ENCODE peak calls at places on chromosome 11, in five cellular contexts. One of them, this sample, is unnamed. For H3K9me3, the result is how much of the 10 kb centered on the place peaks cover.

GRCh38 chr11:1705121-1706052 is 8.4 kb downstream of the KRTAP5-6 start:
- DNase-seq in cardiac muscle cell: no peak
- DNase-seq in CD4-positive, alpha-beta memory T cell: no peak
- DNase-seq in lower lobe of right lung: no peak
- DNase-seq in CD8-positive, alpha-beta T cell: no peak
- DNase-seq in this sample: no peak

GRCh38 chr11:69819541-69820070 is 390 bp upstream of the FGF3 start:
- DNase-seq in lower lobe of right lung: no peak
- DNase-seq in CD4-positive, alpha-beta memory T cell: no peak
- DNase-seq in cardiac muscle cell: no peak
- DNase-seq in CD8-positive, alpha-beta T cell: no peak
- DNase-seq in this sample: no peak

GRCh38 chr11:117972589-117973445 is 13.4 kb upstream of the IL10RA start:
- DNase-seq in cardiac muscle cell: no peak
- DNase-seq in CD8-positive, alpha-beta T cell: no peak
- DNase-seq in CD4-positive, alpha-beta memory T cell: no peak
- DNase-seq in lower lobe of right lung: no peak
- DNase-seq in this sample: no peak

GRCh38 chr11:65776196-65776595 is 4.6 kb downstream of the AP5B1 start:
- DNase-seq in cardiac muscle cell: no peak
- DNase-seq in CD4-positive, alpha-beta memory T cell: no peak
- DNase-seq in CD8-positive, alpha-beta T cell: no peak
- DNase-seq in lower lobe of right lung: peak
- DNase-seq in this sample: no peak

GRCh38 chr11:72238040-72238450 is 5.9 kb downstream of the PHOX2A start:
- DNase-seq in cardiac muscle cell: peak
- DNase-seq in CD8-positive, alpha-beta T cell: peak
- DNase-seq in lower lobe of right lung: peak
- DNase-seq in CD4-positive, alpha-beta memory T cell: no peak
- DNase-seq in this sample: peak

GRCh38 chr11:87185228-87185627 is 147.5 kb downstream of the TMEM135 start:
- DNase-seq in cardiac muscle cell: no peak
- DNase-seq in CD8-positive, alpha-beta T cell: no peak
- DNase-seq in CD4-positive, alpha-beta memory T cell: no peak
- DNase-seq in lower lobe of right lung: no peak
- DNase-seq in this sample: no peak

GRCh38 chr11:107563702-107564101 is 1.8 kb downstream of the ALKBH8 start:
- DNase-seq in CD4-positive, alpha-beta memory T cell: peak
- DNase-seq in lower lobe of right lung: no peak
- DNase-seq in CD8-positive, alpha-beta T cell: peak
- DNase-seq in cardiac muscle cell: peak
- DNase-seq in this sample: no peak

GRCh38 chr11:35082322-35083180 is 56.4 kb upstream of the CD44 start:
- DNase-seq in CD4-positive, alpha-beta memory T cell: peak
- DNase-seq in CD8-positive, alpha-beta T cell: peak
- DNase-seq in cardiac muscle cell: peak
- DNase-seq in lower lobe of right lung: peak
- DNase-seq in this sample: peak

GRCh38 chr11:120714448-120714847 is 202.9 kb downstream of the GRIK4 start:
- DNase-seq in cardiac muscle cell: no peak
- DNase-seq in CD8-positive, alpha-beta T cell: no peak
- DNase-seq in CD4-positive, alpha-beta memory T cell: no peak
- DNase-seq in lower lobe of right lung: no peak
- DNase-seq in this sample: no peak

GRCh38 chr11:126083829-126084607 is 21.4 kb upstream of the CDON start:
- DNase-seq in cardiac muscle cell: peak
- DNase-seq in CD4-positive, alpha-beta memory T cell: peak
- DNase-seq in CD8-positive, alpha-beta T cell: peak
- DNase-seq in lower lobe of right lung: no peak
- DNase-seq in this sample: peak

GRCh38 chr11:17755891-17756290 is 21.3 kb downstream of the KCNC1 start:
- DNase-seq in CD4-positive, alpha-beta memory T cell: no peak
- DNase-seq in lower lobe of right lung: no peak
- DNase-seq in cardiac muscle cell: no peak
- DNase-seq in CD8-positive, alpha-beta T cell: no peak
- DNase-seq in this sample: no peak

GRCh38 chr11:114172871-114173444 is 113.4 kb downstream of the ZBTB16 start:
- DNase-seq in CD4-positive, alpha-beta memory T cell: no peak
- DNase-seq in lower lobe of right lung: no peak
- DNase-seq in CD8-positive, alpha-beta T cell: no peak
- DNase-seq in cardiac muscle cell: peak
- DNase-seq in this sample: no peak

GRCh38 chr11:3796796-3797328 is 492 bp downstream of the NUP98 start:
- DNase-seq in cardiac muscle cell: peak
- DNase-seq in lower lobe of right lung: no peak
- DNase-seq in CD8-positive, alpha-beta T cell: no peak
- DNase-seq in CD4-positive, alpha-beta memory T cell: no peak
- DNase-seq in this sample: no peak

DNA sequence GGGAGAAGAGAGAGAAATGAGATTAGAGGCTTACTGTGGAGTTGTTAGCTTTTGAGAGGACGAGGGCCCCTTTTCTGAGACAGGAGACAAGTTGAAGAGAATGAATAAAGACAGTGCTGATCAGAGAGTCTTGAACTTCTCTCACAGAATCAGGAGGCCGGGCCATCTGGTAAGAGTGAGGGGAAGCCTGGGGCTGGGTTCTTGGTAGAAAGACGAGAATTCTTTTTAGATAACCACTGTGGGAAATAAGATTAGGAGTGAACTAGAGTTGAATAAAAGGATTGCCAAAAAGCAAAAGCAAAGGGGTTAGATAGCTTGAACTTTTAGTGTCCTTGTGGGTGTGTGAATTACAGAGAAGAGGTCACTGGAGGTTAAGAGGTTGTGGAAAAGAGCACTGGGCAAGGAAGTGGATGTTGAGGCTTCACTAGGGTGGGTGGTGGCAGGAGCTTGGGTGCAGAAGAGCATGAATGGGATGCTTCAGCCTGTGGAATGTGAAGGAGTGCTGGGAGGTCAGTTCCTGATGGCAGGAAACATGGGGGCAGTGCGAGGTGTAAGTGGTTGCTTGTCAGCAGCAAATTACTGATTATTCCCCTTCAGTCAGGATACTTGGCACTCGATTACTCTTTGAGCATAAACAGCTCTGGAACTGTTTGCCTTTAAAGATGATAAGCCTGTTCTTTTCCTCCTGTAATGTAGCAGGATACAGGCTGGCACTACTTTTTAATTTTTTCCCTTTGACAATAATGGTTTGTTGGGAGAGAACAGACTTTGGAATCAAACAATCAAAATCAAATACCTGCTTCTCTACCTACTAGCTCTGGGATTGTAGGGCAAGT is 98.3 kb downstream of the ARHGAP42 start:
- DNase-seq in cardiac muscle cell: peak
- DNase-seq in lower lobe of right lung: peak
- DNase-seq in CD4-positive, alpha-beta memory T cell: no peak
- DNase-seq in CD8-positive, alpha-beta T cell: no peak
- DNase-seq in this sample: no peak
- H3K9me3 ChIP-seq in cardiac muscle cell: under half
- H3K9me3 ChIP-seq in lower lobe of right lung: under half
- H3K9me3 ChIP-seq in CD4-positive, alpha-beta memory T cell: under half
- H3K9me3 ChIP-seq in CD8-positive, alpha-beta T cell: under half
- H3K9me3 ChIP-seq in this sample: under half

GRCh38 chr11:36375348-36376314 is 79.5 kb downstream of the PRR5L start:
- DNase-seq in CD8-positive, alpha-beta T cell: no peak
- DNase-seq in cardiac muscle cell: no peak
- DNase-seq in CD4-positive, alpha-beta memory T cell: no peak
- DNase-seq in lower lobe of right lung: no peak
- DNase-seq in this sample: no peak
- H3K4me3 ChIP-seq in CD8-positive, alpha-beta T cell: peak
- H3K4me3 ChIP-seq in cardiac muscle cell: peak
- H3K4me3 ChIP-seq in CD4-positive, alpha-beta memory T cell: no peak
- H3K4me3 ChIP-seq in lower lobe of right lung: peak
- H3K4me3 ChIP-seq in this sample: peak

GRCh38 chr11:58741127-58741526 is 9.4 kb upstream of the GLYAT start:
- DNase-seq in CD8-positive, alpha-beta T cell: no peak
- DNase-seq in cardiac muscle cell: no peak
- DNase-seq in CD4-positive, alpha-beta memory T cell: no peak
- DNase-seq in lower lobe of right lung: no peak
- DNase-seq in this sample: no peak

GRCh38 chr11:58745705-58746364 is 14.1 kb upstream of the GLYAT start:
- DNase-seq in lower lobe of right lung: no peak
- DNase-seq in CD8-positive, alpha-beta T cell: no peak
- DNase-seq in cardiac muscle cell: no peak
- DNase-seq in CD4-positive, alpha-beta memory T cell: no peak
- DNase-seq in this sample: no peak

GRCh38 chr11:58742140-58742539 is 10.4 kb upstream of the GLYAT start:
- DNase-seq in CD8-positive, alpha-beta T cell: no peak
- DNase-seq in lower lobe of right lung: no peak
- DNase-seq in CD4-positive, alpha-beta memory T cell: no peak
- DNase-seq in cardiac muscle cell: no peak
- DNase-seq in this sample: no peak

GRCh38 chr11:58742981-58743880 is 11.5 kb upstream of the GLYAT start:
- DNase-seq in lower lobe of right lung: no peak
- DNase-seq in CD4-positive, alpha-beta memory T cell: no peak
- DNase-seq in cardiac muscle cell: no peak
- DNase-seq in CD8-positive, alpha-beta T cell: no peak
- DNase-seq in this sample: no peak

GRCh38 chr11:58744988-58745704 is 13.4 kb upstream of the GLYAT start:
- DNase-seq in CD8-positive, alpha-beta T cell: no peak
- DNase-seq in CD4-positive, alpha-beta memory T cell: no peak
- DNase-seq in lower lobe of right lung: no peak
- DNase-seq in cardiac muscle cell: no peak
- DNase-seq in this sample: no peak
- H3K9me3 ChIP-seq in CD8-positive, alpha-beta T cell: under half
- H3K9me3 ChIP-seq in CD4-positive, alpha-beta memory T cell: under half
- H3K9me3 ChIP-seq in lower lobe of right lung: under half
- H3K9me3 ChIP-seq in cardiac muscle cell: under half
- H3K9me3 ChIP-seq in this sample: under half

DNA sequence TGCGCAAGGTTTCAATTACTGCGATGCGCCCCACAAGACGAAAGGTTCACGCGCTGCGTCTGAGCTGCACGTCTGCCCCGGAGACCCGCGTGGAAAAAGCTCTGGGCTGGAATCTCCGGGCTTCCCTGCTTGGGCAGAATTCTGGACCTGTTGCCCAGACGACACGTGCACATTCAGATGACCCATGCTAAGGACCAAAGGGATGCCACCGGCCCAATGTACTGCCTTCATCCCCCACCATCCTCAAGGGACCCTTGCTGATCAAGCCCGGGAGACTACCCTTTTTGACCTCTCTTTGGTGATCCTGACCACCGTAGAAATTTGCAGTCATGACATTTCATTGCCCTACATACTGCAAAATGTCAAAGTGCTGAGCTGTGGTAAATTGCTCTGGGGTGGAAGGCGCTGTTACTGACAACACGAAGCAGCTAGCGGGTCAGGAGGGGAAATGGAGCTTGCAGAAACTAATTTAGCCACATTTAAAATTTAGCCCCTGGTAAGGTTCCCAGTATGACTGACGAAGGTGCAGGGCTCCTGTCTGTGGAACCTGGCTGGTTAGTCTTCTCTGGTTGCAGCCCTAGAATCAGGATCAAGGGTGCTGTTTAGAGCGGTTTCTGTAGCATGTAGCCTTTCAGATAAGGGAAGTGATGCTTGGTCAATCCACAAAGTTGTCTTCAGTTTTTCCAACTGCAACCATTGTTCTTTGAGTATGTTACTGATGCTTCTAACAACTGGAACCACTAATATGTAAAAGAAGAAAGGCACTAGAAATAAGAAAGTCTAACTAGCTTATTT is 81.9 kb downstream of the PRR5L start:
- DNase-seq in CD8-positive, alpha-beta T cell: no peak
- DNase-seq in CD4-positive, alpha-beta memory T cell: no peak
- DNase-seq in lower lobe of right lung: no peak
- DNase-seq in cardiac muscle cell: no peak
- DNase-seq in this sample: no peak
- H3K4me3 ChIP-seq in CD8-positive, alpha-beta T cell: peak
- H3K4me3 ChIP-seq in CD4-positive, alpha-beta memory T cell: peak
- H3K4me3 ChIP-seq in lower lobe of right lung: peak
- H3K4me3 ChIP-seq in cardiac muscle cell: peak
- H3K4me3 ChIP-seq in this sample: peak

GRCh38 chr11:55658031-55658573 is 3.9 kb upstream of the OR4C6 start:
- DNase-seq in CD8-positive, alpha-beta T cell: no peak
- DNase-seq in CD4-positive, alpha-beta memory T cell: no peak
- DNase-seq in lower lobe of right lung: no peak
- DNase-seq in cardiac muscle cell: no peak
- DNase-seq in this sample: no peak
- H3K9me3 ChIP-seq in CD8-positive, alpha-beta T cell: under half
- H3K9me3 ChIP-seq in CD4-positive, alpha-beta memory T cell: under half
- H3K9me3 ChIP-seq in lower lobe of right lung: under half
- H3K9me3 ChIP-seq in cardiac muscle cell: under half
- H3K9me3 ChIP-seq in this sample: under half

DNA sequence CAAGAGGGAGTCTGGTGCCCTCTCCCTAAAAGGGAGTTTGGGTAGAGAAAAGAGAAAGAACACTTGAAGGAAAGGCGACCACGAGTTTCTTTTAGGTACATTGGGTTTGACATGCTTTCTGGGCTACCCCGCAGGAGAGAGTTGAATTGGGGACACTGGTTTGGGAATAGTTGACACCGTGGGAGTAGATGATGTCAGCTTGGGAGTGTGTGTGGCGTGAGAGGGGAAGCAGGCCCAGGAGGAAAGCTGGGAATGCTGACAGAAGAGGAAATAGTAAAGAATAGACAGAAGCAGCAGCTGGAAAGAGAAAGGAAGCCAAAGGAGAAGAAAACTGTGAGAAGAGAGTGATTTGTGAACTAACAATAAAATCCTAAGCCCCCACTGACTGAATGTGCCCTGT is 442.9 kb downstream of the DYNC2H1 start:
- DNase-seq in lower lobe of right lung: no peak
- DNase-seq in cardiac muscle cell: no peak
- DNase-seq in CD4-positive, alpha-beta memory T cell: no peak
- DNase-seq in CD8-positive, alpha-beta T cell: no peak
- DNase-seq in this sample: no peak
- H3K4me3 ChIP-seq in lower lobe of right lung: no peak
- H3K4me3 ChIP-seq in cardiac muscle cell: no peak
- H3K4me3 ChIP-seq in CD4-positive, alpha-beta memory T cell: no peak
- H3K4me3 ChIP-seq in CD8-positive, alpha-beta T cell: no peak
- H3K4me3 ChIP-seq in this sample: no peak

GRCh38 chr11:71064183-71064582 is 188.2 kb downstream of the SHANK2 start:
- DNase-seq in CD4-positive, alpha-beta memory T cell: no peak
- DNase-seq in lower lobe of right lung: no peak
- DNase-seq in cardiac muscle cell: no peak
- DNase-seq in CD8-positive, alpha-beta T cell: no peak
- DNase-seq in this sample: no peak
- H3K9me3 ChIP-seq in CD4-positive, alpha-beta memory T cell: under half
- H3K9me3 ChIP-seq in lower lobe of right lung: under half
- H3K9me3 ChIP-seq in cardiac muscle cell: under half
- H3K9me3 ChIP-seq in CD8-positive, alpha-beta T cell: under half
- H3K9me3 ChIP-seq in this sample: under half

This sample was measured in naive thymus-derived CD4-positive, alpha-beta T cell.